ENCODE peak calls at places on chromosomes 5 and 9, in six cellular contexts. One of them, this sample, is unnamed.

GRCh38 chr9:98310752-98311392 is 55.4 kb upstream of the TBC1D2 start:
- DNase-seq in HTR-8/SVneo: no peak
- DNase-seq in stimulated activated CD8-positive, alpha-beta memory T cell treated with anti-CD3 and anti-CD28 coated beads, Interleukin-2, amount 100 ng/mL, for 48 hours: no peak
- DNase-seq in stimulated activated naive B cell treated with anti-CD40 and anti-IgM and Interleukin-4, amounts not matched to agents 10 μg/mL and 1 μg/mL and 100 μg/mL, for 72 hours: no peak
- DNase-seq in ELR: no peak
- DNase-seq in activated CD8-positive, alpha-beta memory T cell treated with anti-CD3 and anti-CD28 coated beads for 24 hours: no peak
- DNase-seq in this sample: no peak

GRCh38 chr5:115708819-115709477 is 83.1 kb upstream of the TMED7 start:
- DNase-seq in HTR-8/SVneo: no peak
- DNase-seq in ELR: no peak
- DNase-seq in stimulated activated naive B cell treated with anti-CD40 and anti-IgM and Interleukin-4, amounts not matched to agents 10 μg/mL and 1 μg/mL and 100 μg/mL, for 72 hours: no peak
- DNase-seq in stimulated activated CD8-positive, alpha-beta memory T cell treated with anti-CD3 and anti-CD28 coated beads, Interleukin-2, amount 100 ng/mL, for 48 hours: no peak
- DNase-seq in activated CD8-positive, alpha-beta memory T cell treated with anti-CD3 and anti-CD28 coated beads for 24 hours: no peak
- DNase-seq in this sample: no peak

GRCh38 chr5:177982072-177982727 is 13.8 kb downstream of the PROP1 start:
- DNase-seq in stimulated activated CD8-positive, alpha-beta memory T cell treated with anti-CD3 and anti-CD28 coated beads, Interleukin-2, amount 100 ng/mL, for 48 hours: peak
- DNase-seq in HTR-8/SVneo: no peak
- DNase-seq in stimulated activated naive B cell treated with anti-CD40 and anti-IgM and Interleukin-4, amounts not matched to agents 10 μg/mL and 1 μg/mL and 100 μg/mL, for 72 hours: no peak
- DNase-seq in ELR: no peak
- DNase-seq in activated CD8-positive, alpha-beta memory T cell treated with anti-CD3 and anti-CD28 coated beads for 24 hours: peak
- DNase-seq in this sample: peak

GRCh38 chr5:78530342-78531096 is 118.1 kb downstream of the LHFPL2 start:
- DNase-seq in HTR-8/SVneo: no peak
- DNase-seq in stimulated activated CD8-positive, alpha-beta memory T cell treated with anti-CD3 and anti-CD28 coated beads, Interleukin-2, amount 100 ng/mL, for 48 hours: no peak
- DNase-seq in stimulated activated naive B cell treated with anti-CD40 and anti-IgM and Interleukin-4, amounts not matched to agents 10 μg/mL and 1 μg/mL and 100 μg/mL, for 72 hours: no peak
- DNase-seq in ELR: peak
- DNase-seq in activated CD8-positive, alpha-beta memory T cell treated with anti-CD3 and anti-CD28 coated beads for 24 hours: no peak
- DNase-seq in this sample: no peak

GRCh38 chr9:445033-445432 is 230.4 kb downstream of the DOCK8 start:
- DNase-seq in ELR: no peak
- DNase-seq in stimulated activated naive B cell treated with anti-CD40 and anti-IgM and Interleukin-4, amounts not matched to agents 10 μg/mL and 1 μg/mL and 100 μg/mL, for 72 hours: no peak
- DNase-seq in stimulated activated CD8-positive, alpha-beta memory T cell treated with anti-CD3 and anti-CD28 coated beads, Interleukin-2, amount 100 ng/mL, for 48 hours: no peak
- DNase-seq in HTR-8/SVneo: no peak
- DNase-seq in activated CD8-positive, alpha-beta memory T cell treated with anti-CD3 and anti-CD28 coated beads for 24 hours: no peak
- DNase-seq in this sample: no peak

GRCh38 chr5:77632526-77633268 is 5.8 kb downstream of the OTP start:
- DNase-seq in stimulated activated CD8-positive, alpha-beta memory T cell treated with anti-CD3 and anti-CD28 coated beads, Interleukin-2, amount 100 ng/mL, for 48 hours: no peak
- DNase-seq in ELR: no peak
- DNase-seq in stimulated activated naive B cell treated with anti-CD40 and anti-IgM and Interleukin-4, amounts not matched to agents 10 μg/mL and 1 μg/mL and 100 μg/mL, for 72 hours: no peak
- DNase-seq in activated CD8-positive, alpha-beta memory T cell treated with anti-CD3 and anti-CD28 coated beads for 24 hours: no peak
- DNase-seq in HTR-8/SVneo: no peak
- DNase-seq in this sample: peak

GRCh38 chr9:100554935-100555401 is 22.9 kb upstream of the CAVIN4 start:
- DNase-seq in activated CD8-positive, alpha-beta memory T cell treated with anti-CD3 and anti-CD28 coated beads for 24 hours: no peak
- DNase-seq in stimulated activated naive B cell treated with anti-CD40 and anti-IgM and Interleukin-4, amounts not matched to agents 10 μg/mL and 1 μg/mL and 100 μg/mL, for 72 hours: no peak
- DNase-seq in ELR: no peak
- DNase-seq in HTR-8/SVneo: no peak
- DNase-seq in stimulated activated CD8-positive, alpha-beta memory T cell treated with anti-CD3 and anti-CD28 coated beads, Interleukin-2, amount 100 ng/mL, for 48 hours: no peak
- DNase-seq in this sample: no peak

GRCh38 chr5:53877243-53877642 is 316.8 kb downstream of the NDUFS4 start:
- DNase-seq in ELR: peak
- DNase-seq in HTR-8/SVneo: no peak
- DNase-seq in activated CD8-positive, alpha-beta memory T cell treated with anti-CD3 and anti-CD28 coated beads for 24 hours: no peak
- DNase-seq in stimulated activated CD8-positive, alpha-beta memory T cell treated with anti-CD3 and anti-CD28 coated beads, Interleukin-2, amount 100 ng/mL, for 48 hours: no peak
- DNase-seq in stimulated activated naive B cell treated with anti-CD40 and anti-IgM and Interleukin-4, amounts not matched to agents 10 μg/mL and 1 μg/mL and 100 μg/mL, for 72 hours: no peak
- DNase-seq in this sample: no peak

GRCh38 chr9:70324963-70325362 is 66.2 kb downstream of the SMC5 start:
- DNase-seq in stimulated activated CD8-positive, alpha-beta memory T cell treated with anti-CD3 and anti-CD28 coated beads, Interleukin-2, amount 100 ng/mL, for 48 hours: no peak
- DNase-seq in ELR: peak
- DNase-seq in HTR-8/SVneo: no peak
- DNase-seq in activated CD8-positive, alpha-beta memory T cell treated with anti-CD3 and anti-CD28 coated beads for 24 hours: no peak
- DNase-seq in stimulated activated naive B cell treated with anti-CD40 and anti-IgM and Interleukin-4, amounts not matched to agents 10 μg/mL and 1 μg/mL and 100 μg/mL, for 72 hours: no peak
- DNase-seq in this sample: no peak

GRCh38 chr9:126317513-126317912 is 9.1 kb upstream of the MVB12B start:
- DNase-seq in stimulated activated CD8-positive, alpha-beta memory T cell treated with anti-CD3 and anti-CD28 coated beads, Interleukin-2, amount 100 ng/mL, for 48 hours: no peak
- DNase-seq in HTR-8/SVneo: no peak
- DNase-seq in stimulated activated naive B cell treated with anti-CD40 and anti-IgM and Interleukin-4, amounts not matched to agents 10 μg/mL and 1 μg/mL and 100 μg/mL, for 72 hours: no peak
- DNase-seq in ELR: peak
- DNase-seq in activated CD8-positive, alpha-beta memory T cell treated with anti-CD3 and anti-CD28 coated beads for 24 hours: no peak
- DNase-seq in this sample: no peak

GRCh38 chr5:78667461-78668103 is 19.0 kb upstream of the LHFPL2 start:
- DNase-seq in activated CD8-positive, alpha-beta memory T cell treated with anti-CD3 and anti-CD28 coated beads for 24 hours: no peak
- DNase-seq in stimulated activated naive B cell treated with anti-CD40 and anti-IgM and Interleukin-4, amounts not matched to agents 10 μg/mL and 1 μg/mL and 100 μg/mL, for 72 hours: no peak
- DNase-seq in stimulated activated CD8-positive, alpha-beta memory T cell treated with anti-CD3 and anti-CD28 coated beads, Interleukin-2, amount 100 ng/mL, for 48 hours: no peak
- DNase-seq in ELR: peak
- DNase-seq in HTR-8/SVneo: no peak
- DNase-seq in this sample: no peak

GRCh38 chr9:122320346-122320995 is 50.4 kb upstream of the PTGS1 start:
- DNase-seq in ELR: no peak
- DNase-seq in stimulated activated CD8-positive, alpha-beta memory T cell treated with anti-CD3 and anti-CD28 coated beads, Interleukin-2, amount 100 ng/mL, for 48 hours: no peak
- DNase-seq in HTR-8/SVneo: no peak
- DNase-seq in stimulated activated naive B cell treated with anti-CD40 and anti-IgM and Interleukin-4, amounts not matched to agents 10 μg/mL and 1 μg/mL and 100 μg/mL, for 72 hours: no peak
- DNase-seq in activated CD8-positive, alpha-beta memory T cell treated with anti-CD3 and anti-CD28 coated beads for 24 hours: no peak
- DNase-seq in this sample: no peak

GRCh38 chr9:15423328-15423985 is 781 bp downstream of the SNAPC3 start:
- DNase-seq in stimulated activated CD8-positive, alpha-beta memory T cell treated with anti-CD3 and anti-CD28 coated beads, Interleukin-2, amount 100 ng/mL, for 48 hours: no peak
- DNase-seq in ELR: peak
- DNase-seq in activated CD8-positive, alpha-beta memory T cell treated with anti-CD3 and anti-CD28 coated beads for 24 hours: no peak
- DNase-seq in HTR-8/SVneo: no peak
- DNase-seq in stimulated activated naive B cell treated with anti-CD40 and anti-IgM and Interleukin-4, amounts not matched to agents 10 μg/mL and 1 μg/mL and 100 μg/mL, for 72 hours: no peak
- DNase-seq in this sample: no peak

GRCh38 chr5:93941897-93942296 is 200.5 kb upstream of the POU5F2 start:
- DNase-seq in ELR: no peak
- DNase-seq in stimulated activated naive B cell treated with anti-CD40 and anti-IgM and Interleukin-4, amounts not matched to agents 10 μg/mL and 1 μg/mL and 100 μg/mL, for 72 hours: no peak
- DNase-seq in HTR-8/SVneo: no peak
- DNase-seq in activated CD8-positive, alpha-beta memory T cell treated with anti-CD3 and anti-CD28 coated beads for 24 hours: no peak
- DNase-seq in stimulated activated CD8-positive, alpha-beta memory T cell treated with anti-CD3 and anti-CD28 coated beads, Interleukin-2, amount 100 ng/mL, for 48 hours: no peak
- DNase-seq in this sample: no peak

GRCh38 chr5:37723147-37723961 is 116.5 kb downstream of the GDNF start:
- DNase-seq in activated CD8-positive, alpha-beta memory T cell treated with anti-CD3 and anti-CD28 coated beads for 24 hours: no peak
- DNase-seq in stimulated activated CD8-positive, alpha-beta memory T cell treated with anti-CD3 and anti-CD28 coated beads, Interleukin-2, amount 100 ng/mL, for 48 hours: no peak
- DNase-seq in ELR: peak
- DNase-seq in stimulated activated naive B cell treated with anti-CD40 and anti-IgM and Interleukin-4, amounts not matched to agents 10 μg/mL and 1 μg/mL and 100 μg/mL, for 72 hours: no peak
- DNase-seq in HTR-8/SVneo: no peak
- DNase-seq in this sample: no peak

GRCh38 chr5:153491408-153491807 is 938 bp downstream of the GRIA1 start:
- DNase-seq in ELR: no peak
- DNase-seq in HTR-8/SVneo: no peak
- DNase-seq in activated CD8-positive, alpha-beta memory T cell treated with anti-CD3 and anti-CD28 coated beads for 24 hours: no peak
- DNase-seq in stimulated activated CD8-positive, alpha-beta memory T cell treated with anti-CD3 and anti-CD28 coated beads, Interleukin-2, amount 100 ng/mL, for 48 hours: no peak
- DNase-seq in stimulated activated naive B cell treated with anti-CD40 and anti-IgM and Interleukin-4, amounts not matched to agents 10 μg/mL and 1 μg/mL and 100 μg/mL, for 72 hours: no peak
- DNase-seq in this sample: no peak

GRCh38 chr5:173772407-173773059 is 115.6 kb upstream of the CPEB4 start:
- DNase-seq in stimulated activated naive B cell treated with anti-CD40 and anti-IgM and Interleukin-4, amounts not matched to agents 10 μg/mL and 1 μg/mL and 100 μg/mL, for 72 hours: no peak
- DNase-seq in activated CD8-positive, alpha-beta memory T cell treated with anti-CD3 and anti-CD28 coated beads for 24 hours: no peak
- DNase-seq in HTR-8/SVneo: no peak
- DNase-seq in ELR: no peak
- DNase-seq in stimulated activated CD8-positive, alpha-beta memory T cell treated with anti-CD3 and anti-CD28 coated beads, Interleukin-2, amount 100 ng/mL, for 48 hours: no peak
- DNase-seq in this sample: no peak

GRCh38 chr9:126335837-126336236 is 9.2 kb downstream of the MVB12B start:
- DNase-seq in stimulated activated CD8-positive, alpha-beta memory T cell treated with anti-CD3 and anti-CD28 coated beads, Interleukin-2, amount 100 ng/mL, for 48 hours: no peak
- DNase-seq in HTR-8/SVneo: no peak
- DNase-seq in activated CD8-positive, alpha-beta memory T cell treated with anti-CD3 and anti-CD28 coated beads for 24 hours: peak
- DNase-seq in stimulated activated naive B cell treated with anti-CD40 and anti-IgM and Interleukin-4, amounts not matched to agents 10 μg/mL and 1 μg/mL and 100 μg/mL, for 72 hours: no peak
- DNase-seq in ELR: no peak
- DNase-seq in this sample: no peak

GRCh38 chr9:8845376-8845775 is 1045.8 kb upstream of the DMAC1 start:
- DNase-seq in activated CD8-positive, alpha-beta memory T cell treated with anti-CD3 and anti-CD28 coated beads for 24 hours: no peak
- DNase-seq in HTR-8/SVneo: no peak
- DNase-seq in stimulated activated naive B cell treated with anti-CD40 and anti-IgM and Interleukin-4, amounts not matched to agents 10 μg/mL and 1 μg/mL and 100 μg/mL, for 72 hours: no peak
- DNase-seq in stimulated activated CD8-positive, alpha-beta memory T cell treated with anti-CD3 and anti-CD28 coated beads, Interleukin-2, amount 100 ng/mL, for 48 hours: no peak
- DNase-seq in ELR: no peak
- DNase-seq in this sample: no peak

GRCh38 chr5:137466888-137467287 is 32.2 kb downstream of the SPOCK1 start:
- DNase-seq in stimulated activated CD8-positive, alpha-beta memory T cell treated with anti-CD3 and anti-CD28 coated beads, Interleukin-2, amount 100 ng/mL, for 48 hours: no peak
- DNase-seq in stimulated activated naive B cell treated with anti-CD40 and anti-IgM and Interleukin-4, amounts not matched to agents 10 μg/mL and 1 μg/mL and 100 μg/mL, for 72 hours: no peak
- DNase-seq in ELR: no peak
- DNase-seq in HTR-8/SVneo: no peak
- DNase-seq in activated CD8-positive, alpha-beta memory T cell treated with anti-CD3 and anti-CD28 coated beads for 24 hours: no peak
- DNase-seq in this sample: no peak

GRCh38 chr9:107389617-107390071 is 99.9 kb downstream of the KLF4 start:
- DNase-seq in HTR-8/SVneo: no peak
- DNase-seq in stimulated activated naive B cell treated with anti-CD40 and anti-IgM and Interleukin-4, amounts not matched to agents 10 μg/mL and 1 μg/mL and 100 μg/mL, for 72 hours: no peak
- DNase-seq in stimulated activated CD8-positive, alpha-beta memory T cell treated with anti-CD3 and anti-CD28 coated beads, Interleukin-2, amount 100 ng/mL, for 48 hours: no peak
- DNase-seq in ELR: no peak
- DNase-seq in activated CD8-positive, alpha-beta memory T cell treated with anti-CD3 and anti-CD28 coated beads for 24 hours: no peak
- DNase-seq in this sample: no peak

GRCh38 chr5:125699860-125700259 is 723.3 kb upstream of the GRAMD2B start:
- DNase-seq in activated CD8-positive, alpha-beta memory T cell treated with anti-CD3 and anti-CD28 coated beads for 24 hours: no peak
- DNase-seq in stimulated activated naive B cell treated with anti-CD40 and anti-IgM and Interleukin-4, amounts not matched to agents 10 μg/mL and 1 μg/mL and 100 μg/mL, for 72 hours: no peak
- DNase-seq in HTR-8/SVneo: no peak
- DNase-seq in ELR: no peak
- DNase-seq in stimulated activated CD8-positive, alpha-beta memory T cell treated with anti-CD3 and anti-CD28 coated beads, Interleukin-2, amount 100 ng/mL, for 48 hours: no peak
- DNase-seq in this sample: no peak

GRCh38 chr5:174571662-174572397 is 152.6 kb upstream of the MSX2 start:
- DNase-seq in activated CD8-positive, alpha-beta memory T cell treated with anti-CD3 and anti-CD28 coated beads for 24 hours: no peak
- DNase-seq in HTR-8/SVneo: peak
- DNase-seq in stimulated activated naive B cell treated with anti-CD40 and anti-IgM and Interleukin-4, amounts not matched to agents 10 μg/mL and 1 μg/mL and 100 μg/mL, for 72 hours: no peak
- DNase-seq in ELR: peak
- DNase-seq in stimulated activated CD8-positive, alpha-beta memory T cell treated with anti-CD3 and anti-CD28 coated beads, Interleukin-2, amount 100 ng/mL, for 48 hours: no peak
- DNase-seq in this sample: no peak

GRCh38 chr5:43815504-43815903 is 212.5 kb downstream of the NNT start:
- DNase-seq in stimulated activated naive B cell treated with anti-CD40 and anti-IgM and Interleukin-4, amounts not matched to agents 10 μg/mL and 1 μg/mL and 100 μg/mL, for 72 hours: no peak
- DNase-seq in stimulated activated CD8-positive, alpha-beta memory T cell treated with anti-CD3 and anti-CD28 coated beads, Interleukin-2, amount 100 ng/mL, for 48 hours: no peak
- DNase-seq in HTR-8/SVneo: no peak
- DNase-seq in activated CD8-positive, alpha-beta memory T cell treated with anti-CD3 and anti-CD28 coated beads for 24 hours: no peak
- DNase-seq in ELR: no peak
- DNase-seq in this sample: no peak

GRCh38 chr9:135607401-135608293 is 31.7 kb downstream of the GLT6D1 start:
- DNase-seq in stimulated activated naive B cell treated with anti-CD40 and anti-IgM and Interleukin-4, amounts not matched to agents 10 μg/mL and 1 μg/mL and 100 μg/mL, for 72 hours: no peak
- DNase-seq in HTR-8/SVneo: no peak
- DNase-seq in stimulated activated CD8-positive, alpha-beta memory T cell treated with anti-CD3 and anti-CD28 coated beads, Interleukin-2, amount 100 ng/mL, for 48 hours: no peak
- DNase-seq in ELR: no peak
- DNase-seq in activated CD8-positive, alpha-beta memory T cell treated with anti-CD3 and anti-CD28 coated beads for 24 hours: no peak
- DNase-seq in this sample: no peak

GRCh38 chr5:133245191-133246052 is 193.6 kb downstream of the HSPA4 start:
- DNase-seq in HTR-8/SVneo: peak
- DNase-seq in stimulated activated CD8-positive, alpha-beta memory T cell treated with anti-CD3 and anti-CD28 coated beads, Interleukin-2, amount 100 ng/mL, for 48 hours: peak
- DNase-seq in activated CD8-positive, alpha-beta memory T cell treated with anti-CD3 and anti-CD28 coated beads for 24 hours: no peak
- DNase-seq in ELR: peak
- DNase-seq in stimulated activated naive B cell treated with anti-CD40 and anti-IgM and Interleukin-4, amounts not matched to agents 10 μg/mL and 1 μg/mL and 100 μg/mL, for 72 hours: no peak
- DNase-seq in this sample: peak

GRCh38 chr9:121660876-121661275 is 9.4 kb downstream of the DAB2IP start:
- DNase-seq in stimulated activated CD8-positive, alpha-beta memory T cell treated with anti-CD3 and anti-CD28 coated beads, Interleukin-2, amount 100 ng/mL, for 48 hours: no peak
- DNase-seq in stimulated activated naive B cell treated with anti-CD40 and anti-IgM and Interleukin-4, amounts not matched to agents 10 μg/mL and 1 μg/mL and 100 μg/mL, for 72 hours: no peak
- DNase-seq in HTR-8/SVneo: no peak
- DNase-seq in ELR: no peak
- DNase-seq in activated CD8-positive, alpha-beta memory T cell treated with anti-CD3 and anti-CD28 coated beads for 24 hours: no peak
- DNase-seq in this sample: no peak

GRCh38 chr9:108040783-108041182 is 551.2 kb upstream of the KLF4 start:
- DNase-seq in stimulated activated CD8-positive, alpha-beta memory T cell treated with anti-CD3 and anti-CD28 coated beads, Interleukin-2, amount 100 ng/mL, for 48 hours: no peak
- DNase-seq in activated CD8-positive, alpha-beta memory T cell treated with anti-CD3 and anti-CD28 coated beads for 24 hours: no peak
- DNase-seq in stimulated activated naive B cell treated with anti-CD40 and anti-IgM and Interleukin-4, amounts not matched to agents 10 μg/mL and 1 μg/mL and 100 μg/mL, for 72 hours: no peak
- DNase-seq in HTR-8/SVneo: peak
- DNase-seq in ELR: peak
- DNase-seq in this sample: no peak

GRCh38 chr5:181217111-181217804 is 5.8 kb upstream of the TRIM41 start:
- DNase-seq in HTR-8/SVneo: no peak
- DNase-seq in stimulated activated CD8-positive, alpha-beta memory T cell treated with anti-CD3 and anti-CD28 coated beads, Interleukin-2, amount 100 ng/mL, for 48 hours: no peak
- DNase-seq in activated CD8-positive, alpha-beta memory T cell treated with anti-CD3 and anti-CD28 coated beads for 24 hours: peak
- DNase-seq in stimulated activated naive B cell treated with anti-CD40 and anti-IgM and Interleukin-4, amounts not matched to agents 10 μg/mL and 1 μg/mL and 100 μg/mL, for 72 hours: peak
- DNase-seq in ELR: peak
- DNase-seq in this sample: peak

GRCh38 chr9:82679488-82679887 is 383.5 kb downstream of the RASEF start:
- DNase-seq in stimulated activated naive B cell treated with anti-CD40 and anti-IgM and Interleukin-4, amounts not matched to agents 10 μg/mL and 1 μg/mL and 100 μg/mL, for 72 hours: no peak
- DNase-seq in activated CD8-positive, alpha-beta memory T cell treated with anti-CD3 and anti-CD28 coated beads for 24 hours: no peak
- DNase-seq in ELR: no peak
- DNase-seq in stimulated activated CD8-positive, alpha-beta memory T cell treated with anti-CD3 and anti-CD28 coated beads, Interleukin-2, amount 100 ng/mL, for 48 hours: no peak
- DNase-seq in HTR-8/SVneo: no peak
- DNase-seq in this sample: no peak

GRCh38 chr5:139636207-139636792 is 11.8 kb upstream of the CXXC5 start:
- DNase-seq in ELR: no peak
- DNase-seq in activated CD8-positive, alpha-beta memory T cell treated with anti-CD3 and anti-CD28 coated beads for 24 hours: peak
- DNase-seq in stimulated activated CD8-positive, alpha-beta memory T cell treated with anti-CD3 and anti-CD28 coated beads, Interleukin-2, amount 100 ng/mL, for 48 hours: peak
- DNase-seq in stimulated activated naive B cell treated with anti-CD40 and anti-IgM and Interleukin-4, amounts not matched to agents 10 μg/mL and 1 μg/mL and 100 μg/mL, for 72 hours: peak
- DNase-seq in HTR-8/SVneo: no peak
- DNase-seq in this sample: peak